ENCODE peak calls at places on chromosomes 5 and 9, in five cellular contexts. One of them, this sample, is unnamed.

GRCh38 chr5:163705983-163706771 is 200.8 kb downstream of the MAT2B start:
- DNase-seq in neural progenitor cell: no peak
- DNase-seq in DND-41: no peak
- DNase-seq in GM23248: peak
- DNase-seq in A549: no peak
- DNase-seq in this sample: peak

GRCh38 chr5:75844301-75844700 is 127.1 kb upstream of the POC5 start:
- DNase-seq in neural progenitor cell: no peak
- DNase-seq in DND-41: no peak
- DNase-seq in GM23248: no peak
- DNase-seq in A549: no peak
- DNase-seq in this sample: no peak

GRCh38 chr5:154593091-154593490 is 115.1 kb upstream of the HAND1 start:
- DNase-seq in neural progenitor cell: no peak
- DNase-seq in DND-41: no peak
- DNase-seq in GM23248: peak
- DNase-seq in A549: no peak
- DNase-seq in this sample: peak

GRCh38 chr5:53877243-53877642 is 316.8 kb downstream of the NDUFS4 start:
- DNase-seq in neural progenitor cell: no peak
- DNase-seq in DND-41: no peak
- DNase-seq in GM23248: peak
- DNase-seq in A549: no peak
- DNase-seq in this sample: no peak

GRCh38 chr5:101080485-101081240 is 177.6 kb upstream of the ST8SIA4 start:
- DNase-seq in neural progenitor cell: no peak
- DNase-seq in DND-41: no peak
- DNase-seq in GM23248: peak
- DNase-seq in A549: no peak
- DNase-seq in this sample: no peak

GRCh38 chr9:104780796-104781395 is 17.0 kb downstream of the NIPSNAP3B start:
- DNase-seq in neural progenitor cell: no peak
- DNase-seq in DND-41: no peak
- DNase-seq in GM23248: peak
- DNase-seq in A549: peak
- DNase-seq in this sample: peak

GRCh38 chr5:12865529-12865928 is 961.3 kb upstream of the CTNND2 start:
- DNase-seq in neural progenitor cell: no peak
- DNase-seq in DND-41: no peak
- DNase-seq in GM23248: no peak
- DNase-seq in A549: no peak
- DNase-seq in this sample: no peak

GRCh38 chr5:74490814-74491213 is 149.7 kb downstream of the ENC1 start:
- DNase-seq in neural progenitor cell: no peak
- DNase-seq in DND-41: no peak
- DNase-seq in GM23248: no peak
- DNase-seq in A549: no peak
- DNase-seq in this sample: no peak

GRCh38 chr9:34654317-34655083 is 2.5 kb downstream of the IL11RA start:
- DNase-seq in neural progenitor cell: no peak
- DNase-seq in DND-41: no peak
- DNase-seq in GM23248: peak
- DNase-seq in A549: no peak
- DNase-seq in this sample: no peak

GRCh38 chr5:343461-344401 is 22.2 kb downstream of the AHRR start:
- DNase-seq in neural progenitor cell: peak
- DNase-seq in DND-41: no peak
- DNase-seq in GM23248: peak
- DNase-seq in A549: peak
- DNase-seq in this sample: peak

GRCh38 chr5:90866333-90866732 is 307.7 kb downstream of the ADGRV1 start:
- DNase-seq in neural progenitor cell: no peak
- DNase-seq in DND-41: no peak
- DNase-seq in GM23248: peak
- DNase-seq in A549: peak
- DNase-seq in this sample: peak

GRCh38 chr9:104831681-104832080 is 67.8 kb downstream of the NIPSNAP3B start:
- DNase-seq in neural progenitor cell: no peak
- DNase-seq in DND-41: no peak
- DNase-seq in GM23248: peak
- DNase-seq in A549: peak
- DNase-seq in this sample: peak

DNA sequence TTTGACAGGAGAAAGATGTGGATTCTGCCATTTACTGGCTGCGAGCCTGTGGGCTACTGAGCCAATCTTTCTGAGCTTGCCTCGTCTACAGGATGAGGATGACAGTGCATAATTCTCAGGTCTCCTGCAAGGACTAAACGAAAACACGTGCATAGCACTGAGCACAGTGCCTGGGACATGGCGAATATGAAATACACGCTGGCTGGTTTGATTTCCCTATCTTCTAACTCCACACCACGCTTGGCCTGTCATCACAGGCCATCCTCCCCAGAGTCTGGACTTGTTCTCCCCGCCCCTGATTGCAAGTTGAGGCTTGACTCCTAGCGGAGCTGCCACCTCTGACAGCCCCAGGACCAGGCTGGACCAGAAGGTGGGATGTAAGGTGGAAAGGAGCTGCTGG is 37.9 kb downstream of the ARPC5L start:
- DNase-seq in neural progenitor cell: no peak
- DNase-seq in DND-41: no peak
- DNase-seq in GM23248: no peak
- DNase-seq in A549: no peak
- DNase-seq in this sample: no peak
- H3K4me2 ChIP-seq in neural progenitor cell: no peak
- H3K4me2 ChIP-seq in DND-41: no peak
- H3K4me2 ChIP-seq in GM23248: no peak
- H3K4me2 ChIP-seq in A549: no peak
- H3K4me2 ChIP-seq in this sample: no peak

DNA sequence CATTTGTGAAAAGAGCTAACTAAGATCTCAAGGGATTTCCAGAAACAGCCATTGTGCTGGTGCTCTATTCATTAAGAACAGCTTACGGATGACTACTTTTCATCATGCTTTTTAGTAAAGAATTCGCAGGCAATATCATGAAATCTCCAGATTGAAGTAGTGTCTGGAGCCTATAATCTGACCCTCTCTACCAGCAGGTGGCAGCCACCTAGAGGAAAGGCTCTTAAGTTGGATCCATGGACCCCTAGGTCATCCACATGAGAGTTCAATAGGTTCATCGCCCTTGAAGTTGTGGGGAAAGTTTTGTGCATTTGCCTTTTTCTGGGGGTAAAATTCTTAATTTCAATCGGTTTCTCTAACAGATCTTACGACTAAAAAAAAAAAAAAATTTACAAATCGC is 82.3 kb downstream of the SLC1A3 start:
- DNase-seq in neural progenitor cell: peak
- DNase-seq in DND-41: no peak
- DNase-seq in GM23248: peak
- DNase-seq in A549: peak
- DNase-seq in this sample: peak
- H3K4me2 ChIP-seq in neural progenitor cell: no peak
- H3K4me2 ChIP-seq in DND-41: no peak
- H3K4me2 ChIP-seq in GM23248: no peak
- H3K4me2 ChIP-seq in A549: no peak
- H3K4me2 ChIP-seq in this sample: no peak

GRCh38 chr5:106523842-106524241 is 1146.9 kb downstream of the EFNA5 start:
- DNase-seq in neural progenitor cell: no peak
- DNase-seq in DND-41: no peak
- DNase-seq in GM23248: no peak
- DNase-seq in A549: peak
- DNase-seq in this sample: no peak
- H3K4me2 ChIP-seq in neural progenitor cell: no peak
- H3K4me2 ChIP-seq in DND-41: no peak
- H3K4me2 ChIP-seq in GM23248: no peak
- H3K4me2 ChIP-seq in A549: peak
- H3K4me2 ChIP-seq in this sample: no peak

GRCh38 chr5:14249258-14250093 is 106.3 kb downstream of the TRIO start:
- DNase-seq in neural progenitor cell: no peak
- DNase-seq in DND-41: no peak
- DNase-seq in GM23248: no peak
- DNase-seq in A549: no peak
- DNase-seq in this sample: no peak
- H3K4me2 ChIP-seq in neural progenitor cell: no peak
- H3K4me2 ChIP-seq in DND-41: no peak
- H3K4me2 ChIP-seq in GM23248: peak
- H3K4me2 ChIP-seq in A549: peak
- H3K4me2 ChIP-seq in this sample: no peak

DNA sequence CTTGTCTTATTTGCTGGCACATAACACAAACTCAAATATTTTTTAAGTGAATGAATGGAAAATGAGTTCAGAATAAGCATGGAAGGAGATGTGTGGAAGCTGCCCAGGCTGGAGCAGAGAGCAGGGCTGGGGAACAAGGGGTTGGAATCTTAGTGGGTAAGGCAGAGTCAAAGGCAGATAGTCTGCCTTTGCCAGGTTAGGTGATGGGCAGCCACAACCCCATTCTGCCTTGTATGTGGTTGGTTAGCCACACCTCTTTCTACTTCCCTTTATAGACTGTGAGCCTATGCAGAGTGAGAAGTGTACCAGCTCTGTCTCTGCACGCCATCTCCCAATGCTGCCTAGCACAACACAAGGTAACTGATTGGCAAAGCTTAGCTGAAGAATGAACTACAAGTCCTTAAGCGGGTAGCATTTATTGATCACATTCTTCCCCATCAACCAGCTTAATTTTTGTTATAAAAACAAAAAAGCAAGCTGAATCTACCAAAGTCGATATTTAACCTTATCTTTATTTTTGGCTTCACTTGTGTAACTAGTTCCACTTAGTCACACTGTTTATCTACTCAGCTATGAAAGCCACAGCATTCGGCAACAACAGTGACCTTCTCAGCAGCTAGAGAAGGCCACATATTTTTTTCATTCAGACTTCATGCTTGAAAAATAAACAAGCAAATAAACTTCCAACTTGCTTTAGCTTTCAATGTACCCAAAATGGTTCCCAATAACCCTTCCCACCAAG is 69.6 kb downstream of the KLHL3 start:
- DNase-seq in neural progenitor cell: no peak
- DNase-seq in DND-41: no peak
- DNase-seq in GM23248: peak
- DNase-seq in A549: no peak
- DNase-seq in this sample: no peak
- H3K4me2 ChIP-seq in neural progenitor cell: no peak
- H3K4me2 ChIP-seq in DND-41: no peak
- H3K4me2 ChIP-seq in GM23248: no peak
- H3K4me2 ChIP-seq in A549: no peak
- H3K4me2 ChIP-seq in this sample: no peak

DNA sequence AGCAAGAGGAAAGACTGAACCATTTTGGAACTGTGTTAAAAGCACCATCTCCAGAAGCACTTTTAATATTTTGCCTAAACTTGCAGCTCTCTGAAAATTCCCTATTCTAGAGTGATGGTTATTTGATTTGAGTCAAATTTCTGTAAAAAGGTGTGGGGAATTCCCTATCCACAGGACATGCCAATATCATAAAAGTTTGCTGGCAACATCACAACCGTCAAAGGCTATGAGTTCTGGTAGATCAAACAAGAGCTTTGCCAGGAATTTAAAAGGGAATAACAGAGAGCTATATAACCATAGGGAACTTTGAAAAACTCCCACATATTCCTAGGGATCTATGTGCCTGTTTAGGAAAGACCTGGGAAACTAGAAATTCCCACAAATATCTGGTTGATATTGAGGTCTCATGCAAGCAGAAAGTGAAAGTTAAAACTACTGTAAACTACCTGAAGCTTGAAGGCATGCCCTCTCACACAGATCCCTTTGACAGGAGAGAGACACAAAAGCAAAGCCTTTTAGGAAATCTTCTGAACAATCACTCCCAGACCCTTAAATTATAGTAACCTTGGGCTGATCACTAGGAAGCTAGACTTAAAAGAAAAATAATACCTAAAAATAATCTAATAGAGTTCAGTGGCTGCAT is 549.9 kb downstream of the ANXA1 start:
- DNase-seq in neural progenitor cell: no peak
- DNase-seq in DND-41: no peak
- DNase-seq in GM23248: no peak
- DNase-seq in A549: no peak
- DNase-seq in this sample: no peak
- H3K4me2 ChIP-seq in neural progenitor cell: no peak
- H3K4me2 ChIP-seq in DND-41: peak
- H3K4me2 ChIP-seq in GM23248: no peak
- H3K4me2 ChIP-seq in A549: no peak
- H3K4me2 ChIP-seq in this sample: no peak

GRCh38 chr9:130240410-130241197 is 25.0 kb upstream of the HMCN2 start:
- DNase-seq in neural progenitor cell: peak
- DNase-seq in DND-41: peak
- DNase-seq in GM23248: peak
- DNase-seq in A549: peak
- DNase-seq in this sample: peak
- H3K4me2 ChIP-seq in neural progenitor cell: no peak
- H3K4me2 ChIP-seq in DND-41: peak
- H3K4me2 ChIP-seq in GM23248: no peak
- H3K4me2 ChIP-seq in A549: peak
- H3K4me2 ChIP-seq in this sample: no peak